ENCODE peak calls at places on chromosomes 3 and 15, in ten cellular contexts. K, A, R, U, B, J, N, G, P and I are unnamed samples.

GRCh38 chr3:193165431-193166120 is 75.4 kb upstream of the PLAAT1 start:
- DNase-seq in R (no peak), N (no peak), U (no peak), G (no peak), P (no peak), K (no peak), A (no peak), B (no peak), J (no peak), I (no peak)

GRCh38 chr15:81484076-81484475 is 110.1 kb upstream of the TMC3 start:
- DNase-seq in P (no peak), N (no peak), A (no peak), G (no peak), J (no peak), R (no peak), B (no peak), K (no peak), U (no peak), I (no peak)

GRCh38 chr15:80876034-80876433 is 96.9 kb downstream of the CEMIP start:
- DNase-seq in U (no peak), R (no peak), B (no peak), P (peak; percentile 64), J (no peak), N (no peak), A (no peak), G (no peak), K (no peak), I (no peak)

GRCh38 chr3:76021376-76021775 is 236.0 kb upstream of the ZNF717 start:
- DNase-seq in P (no peak), R (no peak), U (no peak), J (no peak), K (no peak), N (no peak), B (no peak), A (no peak), G (no peak), I (no peak)

GRCh38 chr3:160784853-160785252 is 28.8 kb downstream of the PPM1L start:
- DNase-seq in B (no peak), J (no peak), G (no peak), P (no peak), A (no peak), K (no peak), U (no peak), N (no peak), R (no peak), I (no peak)

GRCh38 chr3:153572165-153572564 is 410.1 kb downstream of the RAP2B start:
- DNase-seq in G (no peak), B (no peak), U (no peak), N (no peak), A (no peak), P (no peak), R (no peak), J (no peak), K (no peak), I (no peak)

GRCh38 chr3:1515842-1516241 is 423.0 kb downstream of the CNTN6 start:
- DNase-seq in B (no peak), R (no peak), A (no peak), U (no peak), G (no peak), N (no peak), K (no peak), P (no peak), J (no peak), I (no peak)

GRCh38 chr3:16132190-16132589 is 42.3 kb upstream of the GALNT15 start:
- DNase-seq in J (no peak), A (no peak), K (no peak), N (no peak), B (no peak), P (no peak), U (no peak), R (no peak), G (no peak), I (no peak)

GRCh38 chr3:175911937-175912336 is 1052.8 kb downstream of the NAALADL2 start:
- DNase-seq in N (no peak), K (no peak), J (no peak), A (no peak), U (no peak), P (no peak), B (no peak), R (no peak), G (no peak), I (no peak)
- TF ChIP-seq CTCF in N (no peak), K (no peak), J (no peak), A (no peak), U (no peak), P (no peak), B (no peak), R (no peak), G (no peak), I (no peak)

GRCh38 chr3:46856576-46857471 is 6.4 kb downstream of the MYL3 start:
- DNase-seq in K (no peak), J (peak; percentile 15), U (no peak), A (peak; percentile 46), G (no peak), R (no peak), P (no peak), B (no peak), N (no peak), I (no peak)

GRCh38 chr3:46858456-46858855 is 4.8 kb downstream of the MYL3 start:
- DNase-seq in G (no peak), R (no peak), A (no peak), U (no peak), P (peak; percentile 8), N (no peak), J (peak; percentile 14), B (no peak), K (no peak), I (no peak)

GRCh38 chr3:46858996-46859710 is 4.1 kb downstream of the MYL3 start:
- DNase-seq in P (peak; percentile 6), J (peak; percentile 8), K (no peak), B (no peak), U (no peak), N (no peak), G (no peak), R (peak; percentile 42), A (no peak), I (no peak)

GRCh38 chr3:46860381-46861292 is 2.6 kb downstream of the MYL3 start:
- DNase-seq in A (peak; percentile 63), N (no peak), J (peak; percentile 20), U (no peak), K (peak; percentile 44), G (no peak), B (no peak), R (peak; percentile 54), P (peak; percentile 32), I (no peak)

DNA sequence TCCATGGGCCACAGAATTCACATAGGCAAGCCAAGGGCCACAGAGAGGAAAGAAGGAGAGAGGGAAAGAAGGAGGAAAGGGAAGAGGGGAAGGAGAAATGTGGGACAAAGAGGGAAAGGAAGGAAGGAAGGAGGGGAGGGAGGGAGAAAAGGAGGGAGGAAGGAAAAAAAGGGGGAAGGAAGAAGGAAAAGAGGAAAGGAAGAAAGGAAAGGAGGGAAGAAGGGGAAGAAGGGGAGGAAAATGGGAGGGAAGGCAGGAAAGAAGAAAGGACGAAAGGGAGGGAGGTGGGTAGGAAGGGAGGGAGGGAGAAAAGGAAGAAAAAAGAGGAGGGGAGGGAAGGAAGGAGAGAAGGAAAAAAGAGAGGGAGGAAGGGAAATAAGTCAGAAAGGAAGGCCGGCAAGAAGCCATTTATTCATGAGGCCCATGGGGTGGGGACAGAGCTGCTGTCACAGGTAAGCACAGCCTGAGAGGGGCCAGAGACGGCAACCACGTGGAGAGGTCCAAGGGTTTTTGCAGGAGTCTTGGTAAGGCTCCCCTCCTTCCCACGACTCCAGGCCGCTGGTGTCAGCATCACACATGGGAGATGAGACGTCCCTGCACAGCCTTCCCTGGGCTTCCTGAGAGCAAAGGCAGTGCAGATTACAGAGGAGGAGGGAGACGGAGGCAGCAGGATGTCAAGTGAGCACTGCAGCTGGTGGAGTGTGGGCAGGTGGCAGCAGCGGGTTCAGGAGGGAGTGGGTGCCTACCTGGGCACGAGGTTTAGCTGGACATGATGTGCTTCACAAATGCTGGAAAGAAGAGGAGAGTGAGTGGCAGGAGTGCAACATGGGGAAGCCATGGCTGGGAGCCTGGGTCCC is 5.5 kb downstream of the MYL3 start:
- DNase-seq in U (no peak), P (peak; percentile 13), G (no peak), A (no peak), K (no peak), B (no peak), N (no peak), R (no peak), J (peak; percentile 14), I (no peak)
- TF ChIP-seq EP300 in U (no peak), P (no peak), G (no peak), A (no peak), K (no peak), B (no peak), N (no peak), R (no peak), J (no peak), I (no peak)

GRCh38 chr15:29815000-29815704 is 7.1 kb downstream of the TJP1 start:
- DNase-seq in P (no peak), U (no peak), K (peak; percentile 41), A (no peak), J (no peak), G (no peak), B (no peak), N (no peak), R (no peak), I (no peak)

GRCh38 chr15:29811691-29812383 is 10.4 kb downstream of the TJP1 start:
- DNase-seq in U (no peak), P (no peak), K (no peak), N (no peak), B (no peak), R (no peak), G (no peak), J (no peak), A (no peak), I (no peak)

GRCh38 chr15:29812384-29812694 is 9.9 kb downstream of the TJP1 start:
- DNase-seq in U (no peak), B (no peak), P (no peak), J (no peak), R (no peak), N (no peak), G (no peak), A (no peak), K (no peak), I (no peak)

GRCh38 chr15:29815705-29816042 is 6.6 kb downstream of the TJP1 start:
- DNase-seq in N (no peak), J (no peak), A (no peak), P (no peak), B (no peak), K (no peak), R (no peak), U (no peak), G (no peak), I (no peak)

DNA sequence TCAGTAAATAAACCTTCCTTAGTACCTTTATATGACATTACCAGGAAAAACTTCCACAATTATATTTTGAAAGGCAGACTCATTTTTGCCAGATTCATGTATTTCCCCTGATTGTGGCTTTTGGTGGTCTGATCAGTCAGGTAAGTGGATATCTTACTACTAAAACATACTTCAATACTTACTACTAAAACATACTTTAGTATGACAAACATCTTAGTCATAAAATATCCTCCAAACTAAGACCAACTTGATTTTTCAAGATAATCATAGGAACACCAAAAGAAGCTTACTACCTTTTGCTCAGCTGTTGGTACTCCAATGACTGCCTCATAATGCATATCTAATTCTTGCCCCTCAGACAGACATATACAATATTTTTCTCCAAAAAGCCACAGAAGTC is 9.3 kb downstream of the TJP1 start:
- DNase-seq in R (no peak), K (no peak), N (no peak), A (no peak), U (no peak), G (no peak), P (no peak), B (no peak), J (no peak), I (no peak)
- H3K4me1 ChIP-seq in R (peaks cover 5% of the 10 kb centered on the region), K (peaks cover 51% of the 10 kb centered on the region), N (peaks cover 60% of the 10 kb centered on the region), A (no peaks in the 10 kb centered on the region), U (peaks cover 3% of the 10 kb centered on the region), G (peaks cover 61% of the 10 kb centered on the region), P (peaks cover 2% of the 10 kb centered on the region), B (no peaks in the 10 kb centered on the region), J (peaks cover 40% of the 10 kb centered on the region), I (peaks cover 44% of the 10 kb centered on the region)

DNA sequence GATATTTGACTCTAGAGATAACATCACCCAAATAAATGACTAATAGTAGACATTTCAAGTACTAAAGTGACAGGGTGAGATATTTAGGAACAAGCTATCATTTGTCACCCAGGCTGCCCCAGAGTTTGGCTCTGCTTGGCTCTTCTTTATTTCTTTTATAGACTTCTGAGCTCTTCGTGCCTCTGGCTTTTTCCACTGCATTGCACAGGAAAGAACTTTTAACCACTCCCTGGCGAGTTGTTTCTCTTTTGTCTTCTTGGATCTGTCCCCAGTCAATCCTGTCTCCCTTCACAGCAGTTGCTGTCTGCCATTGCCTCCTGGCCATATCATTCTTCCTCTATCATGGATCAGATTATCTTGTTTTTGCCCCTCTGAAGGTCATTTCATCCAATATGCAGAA is 339.2 kb upstream of the DCBLD2 start:
- DNase-seq in R (no peak), U (no peak), N (no peak), P (no peak), B (no peak), K (no peak), G (no peak), A (no peak), J (no peak), I (no peak)
- TF ChIP-seq CTCF in R (no peak), U (no peak), N (no peak), P (no peak), B (no peak), K (no peak), G (no peak), A (no peak), J (no peak), I (no peak)